ENCODE peak calls at places on chromosomes 3 and 15, in four cellular contexts. T is HepG2, L is K562, G is upper lobe of left lung. P is an unnamed sample. For H3K27me3, the result is how much of the 10 kb centered on the place peaks cover.

GRCh38 chr3:185488465-185488864 is 10.4 kb downstream of the TMEM41A start:
- ATAC-seq in L (peak), G (peak), T (peak), P (no peak)

GRCh38 chr3:126983653-126984390 is 907 bp downstream of the PLXNA1 start:
- ATAC-seq in G (no peak), T (peak), L (peak), P (peak)

GRCh38 chr3:67593761-67594234 is 60.6 kb downstream of the SUCLG2 start:
- ATAC-seq in L (peak), T (peak), G (no peak), P (no peak)

GRCh38 chr15:40969363-40969762 is 16.1 kb downstream of the CHAC1 start:
- ATAC-seq in L (no peak), T (no peak), G (no peak), P (no peak)

GRCh38 chr3:39202094-39202493 is 9.7 kb upstream of the XIRP1 start:
- ATAC-seq in G (no peak), L (peak), T (peak), P (no peak)

GRCh38 chr3:127787556-127787955 is 34.8 kb downstream of the MGLL start:
- ATAC-seq in L (no peak), G (no peak), T (no peak), P (no peak)

GRCh38 chr3:12449889-12450682 is 34.2 kb upstream of the TSEN2 start:
- ATAC-seq in G (no peak), T (no peak), L (peak), P (no peak)

GRCh38 chr15:52158084-52158765 is 33.0 kb downstream of the GNB5 start:
- ATAC-seq in T (no peak), L (no peak), G (no peak), P (no peak)

GRCh38 chr3:132881756-132882409 is 156.3 kb upstream of the TMEM108 start:
- ATAC-seq in G (no peak), T (no peak), L (no peak), P (no peak)

GRCh38 chr3:153138267-153139210 is 23.5 kb upstream of the RAP2B start:
- ATAC-seq in L (peak), T (peak), G (peak), P (peak)
- TF ChIP-seq POLR2AphosphoS5 in L (no peak), T (no peak), G (peak), P (peak)

GRCh38 chr3:32239638-32240550 is 1.4 kb downstream of the CMTM8 start:
- ATAC-seq in T (peak), L (peak), G (peak), P (peak)
- H3K27me3 ChIP-seq in T (under half), L (under half), G (under half), P (under half)

DNA sequence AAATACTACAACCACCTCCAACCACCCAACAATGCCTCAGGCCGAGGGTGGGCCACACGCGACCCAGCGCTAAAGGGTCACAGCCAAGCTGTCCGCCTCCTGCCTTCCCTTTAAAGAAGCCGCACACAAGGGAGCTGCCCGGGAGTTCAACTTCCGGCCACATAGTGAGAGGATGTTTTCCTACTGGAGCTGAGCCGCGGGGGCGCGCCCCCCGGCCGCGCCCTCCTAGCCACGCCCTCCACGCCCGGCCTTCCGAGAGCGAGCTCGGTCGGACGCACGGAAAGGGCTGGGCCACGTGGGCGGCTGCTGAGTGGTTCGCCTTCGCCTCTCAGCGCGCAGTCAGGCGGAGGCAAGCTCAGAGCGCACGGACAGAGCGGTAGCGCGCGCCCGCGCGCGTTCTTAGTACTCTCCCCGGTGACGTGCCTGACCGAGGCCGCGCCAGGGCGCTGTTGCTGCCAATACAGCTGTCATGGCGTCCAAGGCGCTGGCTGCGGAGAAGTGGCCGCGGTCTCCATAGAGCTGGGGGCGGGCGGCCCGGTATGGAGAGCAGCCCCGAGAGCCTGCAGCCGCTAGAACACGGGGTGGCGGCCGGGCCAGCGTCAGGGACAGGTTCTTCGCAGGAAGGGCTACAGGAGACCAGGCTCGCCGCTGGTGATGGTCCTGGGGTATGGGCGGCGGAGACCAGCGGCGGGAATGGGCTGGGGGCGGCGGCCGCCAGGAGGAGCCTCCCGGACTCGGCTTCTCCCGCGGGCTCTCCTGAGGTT is at the start of gene MINDY2:
- ATAC-seq in G (peak), L (peak), T (peak), P (peak)
- TF ChIP-seq EP300 in G (no peak), L (peak), T (no peak), P (no peak)

GRCh38 chr15:57509965-57510364 is 81.7 kb upstream of the MYZAP start:
- ATAC-seq in T (no peak), L (no peak), G (no peak), P (no peak)
- TF ChIP-seq POLR2AphosphoS5 in T (no peak), L (no peak), G (no peak), P (no peak)

DNA sequence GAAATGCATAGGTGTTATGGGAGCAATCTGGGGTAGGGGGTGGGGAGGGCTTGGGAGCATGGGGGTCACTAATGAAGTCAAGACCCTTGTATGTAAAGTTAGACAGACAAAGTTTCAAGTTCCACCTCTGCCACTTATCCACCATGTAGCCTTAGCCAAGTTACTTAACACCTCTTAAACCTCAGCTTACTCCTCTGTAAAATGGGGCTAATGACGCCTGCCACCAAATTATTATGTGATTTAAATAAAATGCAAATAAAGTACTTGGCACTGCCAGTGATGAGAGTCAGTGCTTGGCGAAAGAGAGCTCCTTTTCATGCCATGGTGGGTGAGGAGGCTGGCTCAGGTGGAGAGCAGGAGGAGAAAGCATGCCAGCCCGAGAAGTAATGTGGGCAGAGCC is 18.6 kb upstream of the TLE3 start:
- ATAC-seq in L (no peak), T (no peak), G (no peak), P (no peak)
- H3K27me3 ChIP-seq in L (under half), T (under half), G (under half), P (under half)

GRCh38 chr3:115239717-115240116 is 92.6 kb upstream of the ZBTB20 start:
- ATAC-seq in T (no peak), L (peak), G (peak), P (peak)
- TF ChIP-seq EP300 in T (no peak), L (peak), G (peak), P (no peak)

GRCh38 chr3:56916697-56917336 is 115.1 kb upstream of the ARHGEF3 start:
- ATAC-seq in L (no peak), T (no peak), G (no peak), P (no peak)

GRCh38 chr3:56917740-56918568 is 116.2 kb upstream of the ARHGEF3 start:
- ATAC-seq in T (no peak), L (no peak), G (peak), P (no peak)

GRCh38 chr3:56917337-56917697 is 115.6 kb upstream of the ARHGEF3 start:
- ATAC-seq in T (no peak), L (no peak), G (no peak), P (no peak)

GRCh38 chr3:56914646-56915045 is 112.9 kb upstream of the ARHGEF3 start:
- ATAC-seq in T (no peak), L (no peak), G (no peak), P (no peak)

DNA sequence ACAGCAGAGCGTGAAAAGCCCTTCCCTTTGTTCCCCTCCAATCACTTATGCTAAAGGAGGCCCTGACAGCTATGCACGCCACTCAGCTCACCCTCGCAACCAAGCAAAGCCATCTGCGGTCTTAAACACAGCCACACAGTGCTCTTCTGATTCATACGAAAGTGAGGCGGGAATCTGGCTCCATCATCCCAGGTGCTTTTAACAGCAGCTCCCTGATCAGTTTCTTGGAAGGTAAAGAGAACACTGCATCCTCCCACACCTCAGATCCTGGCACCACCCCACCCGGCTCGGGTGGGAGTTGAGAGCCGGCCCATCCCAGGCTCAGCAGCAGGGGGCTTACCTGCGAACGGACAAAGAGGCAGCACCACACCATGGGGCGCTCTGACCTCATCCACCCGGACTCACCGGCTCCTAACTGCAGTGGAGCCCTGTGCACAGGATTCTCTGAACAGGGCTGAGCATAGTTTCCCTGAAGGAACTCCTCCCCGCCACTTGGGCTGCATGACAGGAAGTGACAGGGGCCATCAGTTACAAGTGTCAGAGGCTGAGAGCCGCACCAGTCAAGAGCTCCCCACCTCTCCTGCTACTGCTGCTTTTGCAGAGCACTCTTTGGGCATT is 114.3 kb upstream of the ARHGEF3 start:
- ATAC-seq in G (peak), L (peak), T (no peak), P (no peak)
- TF ChIP-seq POLR2AphosphoS5 in G (no peak), L (no peak), T (no peak), P (no peak)

GRCh38 chr3:158097571-158098553 is 8.4 kb downstream of the SHOX2 start:
- ATAC-seq in G (peak), L (no peak), T (peak), P (no peak)
- H3K27me3 ChIP-seq in G (half or more), L (under half), T (under half), P (half or more)

GRCh38 chr3:143972495-143973351 is 1.1 kb downstream of the DIPK2A start:
- ATAC-seq in L (peak), T (peak), G (peak), P (peak)
- TF ChIP-seq EP300 in L (no peak), T (no peak), G (no peak), P (no peak)

DNA sequence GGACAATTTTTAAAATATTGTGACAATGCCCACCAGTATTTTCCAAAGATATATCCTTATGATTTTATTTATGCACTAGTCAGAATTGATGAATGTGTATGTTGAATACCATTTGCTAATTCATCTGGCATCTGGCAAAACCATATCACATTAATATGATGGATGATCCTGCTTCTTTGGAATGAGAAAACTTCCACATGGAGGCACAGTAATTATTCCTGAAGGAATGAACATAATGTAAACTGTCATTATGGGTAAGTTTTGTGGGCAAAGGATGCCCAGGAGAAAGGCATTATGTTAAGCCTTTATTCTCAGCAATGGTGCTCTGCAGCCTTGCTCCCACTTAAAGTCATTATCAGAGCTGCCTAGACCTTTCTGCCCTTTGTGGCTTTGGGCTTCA is 113.0 kb upstream of the MME start:
- ATAC-seq in G (no peak), L (no peak), T (no peak), P (no peak)
- TF ChIP-seq POLR2AphosphoS5 in G (no peak), L (no peak), T (no peak), P (no peak)